ENCODE peak calls at places on chromosomes 13 and 19, in five cellular contexts. X is mesendoderm, B is body of pancreas, U is breast epithelium, J is adrenal gland. K is an unnamed sample.

GRCh38 chr13:92346046-92346445 is 880.6 kb upstream of the GPC6 start:
- DNase-seq in X (peak; percentile 9), B (no peak), U (no peak), J (no peak), K (no peak)

GRCh38 chr19:30153326-30154210 is 211.5 kb downstream of the URI1 start:
- DNase-seq in X (no peak), B (no peak), U (no peak), J (no peak), K (no peak)

GRCh38 chr13:75312884-75313520 is 169.0 kb downstream of the TBC1D4 start:
- DNase-seq in X (no peak), B (no peak), U (no peak), J (no peak), K (no peak)

GRCh38 chr13:105665284-105665683 is 870.2 kb downstream of the EFNB2 start:
- DNase-seq in X (peak; percentile 19), B (no peak), U (no peak), J (no peak), K (no peak)

GRCh38 chr19:623974-624373 is 9.4 kb downstream of the POLRMT start:
- DNase-seq in X (no peak), B (no peak), U (no peak), J (no peak), K (peak; percentile 59)

GRCh38 chr13:89920461-89920860 is 1427.0 kb upstream of the MIR17HG start:
- DNase-seq in X (no peak), B (no peak), U (no peak), J (no peak), K (no peak)

GRCh38 chr13:27012482-27013197 is 159.0 kb downstream of the USP12 start:
- DNase-seq in X (no peak), B (no peak), U (no peak), J (no peak), K (peak; percentile 43)

GRCh38 chr13:113981201-113981605 is 7.3 kb upstream of the C13orf46 start:
- DNase-seq in X (no peak), B (peak; percentile 79), U (peak; percentile 88), J (no peak), K (peak; percentile 43)

GRCh38 chr19:2546128-2547032 is 70.5 kb downstream of the GADD45B start:
- DNase-seq in X (peak; percentile 64), B (peak; percentile 46), U (peak; percentile 80), J (peak; percentile 96), K (no peak)

GRCh38 chr19:47005873-47006272 is 13.8 kb upstream of the NPAS1 start:
- DNase-seq in X (peak; percentile 47), B (no peak), U (no peak), J (no peak), K (peak; percentile 49)

GRCh38 chr19:3782903-3783302 is 3.3 kb downstream of the MATK start:
- DNase-seq in X (no peak), B (no peak), U (no peak), J (no peak), K (no peak)

GRCh38 chr19:56612737-56613136 is 17.6 kb downstream of the ZNF71 start:
- DNase-seq in X (peak; percentile 7), B (no peak), U (no peak), J (no peak), K (no peak)

GRCh38 chr19:51354742-51355148 is 11.4 kb downstream of the ETFB start:
- DNase-seq in X (peak; percentile 84), B (no peak), U (no peak), J (no peak), K (peak; percentile 37)

GRCh38 chr19:45814166-45814780 is 835 bp downstream of the RSPH6A start:
- DNase-seq in X (no peak), B (no peak), U (no peak), J (no peak), K (no peak)

GRCh38 chr19:54654447-54655321 is 8.1 kb upstream of the LILRB4 start:
- DNase-seq in X (no peak), B (no peak), U (no peak), J (no peak), K (peak; percentile 36)

GRCh38 chr13:28349371-28349770 is 145.6 kb downstream of the FLT1 start:
- DNase-seq in X (peak; percentile 55), B (no peak), U (no peak), J (no peak), K (no peak)

GRCh38 chr13:113954046-113954841 is 19.6 kb downstream of the C13orf46 start:
- DNase-seq in X (no peak), B (no peak), U (no peak), J (no peak), K (no peak)

GRCh38 chr13:37540228-37540627 is 58.3 kb downstream of the POSTN start:
- DNase-seq in X (no peak), B (no peak), U (no peak), J (no peak), K (no peak)

GRCh38 chr19:46189971-46190335 is 39.6 kb upstream of the IGFL1 start:
- DNase-seq in X (no peak), B (no peak), U (no peak), J (no peak), K (no peak)

GRCh38 chr13:98542568-98543379 is 34.1 kb downstream of the STK24 start:
- DNase-seq in X (no peak), B (no peak), U (no peak), J (no peak), K (peak; percentile 23)

GRCh38 chr13:34152996-34153395 is 335.0 kb downstream of the RFC3 start:
- DNase-seq in X (no peak), B (no peak), U (peak; percentile 22), J (no peak), K (no peak)

GRCh38 chr19:49565261-49565660 is 15.1 kb downstream of the NOSIP start:
- DNase-seq in X (no peak), B (peak; percentile 47), U (no peak), J (peak; percentile 57), K (no peak)

GRCh38 chr13:34926513-34926912 is 15.6 kb upstream of the NBEA start:
- DNase-seq in X (peak; percentile 50), B (no peak), U (no peak), J (no peak), K (peak; percentile 49)

GRCh38 chr19:55460670-55461258 is 678 bp downstream of the ISOC2 start:
- DNase-seq in X (peak; percentile 93), B (peak; percentile 78), U (peak; percentile 77), J (peak; percentile 88), K (peak; percentile 83)

GRCh38 chr19:13089139-13089856 is 13.4 kb downstream of the LYL1 start:
- DNase-seq in X (peak; percentile 81), B (no peak), U (no peak), J (no peak), K (peak; percentile 50)

GRCh38 chr13:46639033-46639981 is 86.3 kb downstream of the LRCH1 start:
- DNase-seq in X (no peak), B (no peak), U (no peak), J (no peak), K (no peak)

GRCh38 chr13:80742027-80742426 is 401.1 kb upstream of the SPRY2 start:
- DNase-seq in X (no peak), B (no peak), U (no peak), J (no peak), K (peak; percentile 60)

GRCh38 chr13:113561417-113562084 is 23.0 kb upstream of the TFDP1 start:
- DNase-seq in X (no peak), B (no peak), U (peak; percentile 10), J (no peak), K (no peak)

GRCh38 chr19:14006766-14007562 is 844 bp upstream of the RFX1 start:
- DNase-seq in X (no peak), B (peak; percentile 88), U (no peak), J (peak; percentile 87), K (no peak)

GRCh38 chr19:47352095-47352494 is 3.0 kb downstream of the DHX34 start:
- DNase-seq in X (peak; percentile 49), B (no peak), U (no peak), J (no peak), K (no peak)

GRCh38 chr13:42892760-42893159 is 99.3 kb downstream of the EPSTI1 start:
- DNase-seq in X (no peak), B (no peak), U (no peak), J (no peak), K (no peak)

DNA sequence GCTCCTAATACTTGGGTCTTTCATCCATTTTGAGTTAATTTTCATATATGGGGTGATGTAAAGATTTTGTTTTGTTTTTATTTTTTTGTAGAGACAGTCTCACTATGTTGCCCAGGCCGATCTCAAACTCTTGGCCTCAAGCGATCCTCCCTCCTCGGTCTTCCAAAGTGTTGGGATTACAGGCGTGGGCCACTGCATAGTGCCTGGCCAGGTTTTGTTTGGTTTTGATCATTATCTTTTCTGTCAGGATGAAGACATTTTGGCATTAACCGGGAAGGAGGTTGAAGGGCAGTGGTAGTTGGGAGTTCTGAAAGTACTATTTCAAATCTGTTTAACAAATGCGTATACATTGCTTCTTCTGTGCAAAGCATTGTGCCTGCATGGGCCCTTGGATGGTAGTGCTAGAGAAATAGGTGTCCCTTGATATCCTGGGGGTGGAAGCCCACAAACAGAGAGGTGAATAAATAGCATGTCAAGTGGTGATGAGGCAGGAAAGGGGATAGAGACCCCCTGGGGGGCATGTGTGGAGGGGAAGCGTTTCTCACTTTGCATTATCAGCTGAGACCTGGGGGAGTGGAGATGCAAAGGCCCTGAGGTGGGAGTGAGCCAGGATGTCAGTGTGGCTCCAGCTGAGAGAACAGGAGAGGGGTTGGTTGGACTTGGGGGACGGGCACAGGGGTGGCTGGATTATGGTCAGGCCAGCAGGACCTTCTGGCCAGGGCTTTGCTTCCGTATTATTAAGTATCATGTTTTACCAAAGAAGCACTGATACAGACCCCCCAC is 41.4 kb downstream of the GATAD2A start:
- DNase-seq in X (peak; percentile 57), B (no peak), U (no peak), J (no peak), K (no peak)
- H3K27ac ChIP-seq in X (no peak overlapping the region), B (no peak overlapping the region), U (no peak overlapping the region), J (no peak overlapping the region), K (peak overlapping the region; percentile 6)

GRCh38 chr19:35216833-35217707 is 11.5 kb downstream of the FAM187B start:
- DNase-seq in X (peak; percentile 63), B (peak; percentile 22), U (no peak), J (peak; percentile 37), K (no peak)
- H3K4me1 ChIP-seq in X (no peaks in the 10 kb centered on the region), B (peaks cover 27% of the 10 kb centered on the region), U (no peaks in the 10 kb centered on the region), J (peaks cover 17% of the 10 kb centered on the region), K (peaks cover 6% of the 10 kb centered on the region)

GRCh38 chr13:72109863-72110262 is 242.9 kb upstream of the DACH1 start:
- DNase-seq in X (no peak), B (no peak), U (no peak), J (no peak), K (no peak)
- H3K27ac ChIP-seq in X (no peak overlapping the region), B (no peak overlapping the region), U (no peak overlapping the region), J (no peak overlapping the region), K (no peak overlapping the region)

GRCh38 chr19:15437355-15438123 is 12.2 kb downstream of the WIZ start:
- DNase-seq in X (no peak), B (no peak), U (no peak), J (no peak), K (no peak)

GRCh38 chr19:15438124-15438496 is 11.6 kb downstream of the WIZ start:
- DNase-seq in X (no peak), B (no peak), U (no peak), J (no peak), K (no peak)

GRCh38 chr19:15439821-15440641 is 9.7 kb downstream of the WIZ start:
- DNase-seq in X (no peak), B (no peak), U (no peak), J (no peak), K (no peak)

GRCh38 chr19:15438577-15438976 is 11.2 kb downstream of the WIZ start:
- DNase-seq in X (no peak), B (no peak), U (no peak), J (no peak), K (no peak)

GRCh38 chr19:15439078-15439799 is 10.5 kb downstream of the WIZ start:
- DNase-seq in X (no peak), B (no peak), U (no peak), J (no peak), K (no peak)
- H3K4me1 ChIP-seq in X (no peaks in the 10 kb centered on the region), B (peaks cover 16% of the 10 kb centered on the region), U (no peaks in the 10 kb centered on the region), J (no peaks in the 10 kb centered on the region), K (no peaks in the 10 kb centered on the region)

K was measured in A673.